ENCODE peak calls at places on chromosomes 11 and 22, in nine cellular contexts. One of them, this sample, is unnamed.

GRCh38 chr11:63907808-63908530 is 9.0 kb downstream of the RCOR2 start:
- DNase-seq in A549: no peak
- DNase-seq in suprapubic skin: no peak
- DNase-seq in transverse colon: no peak
- DNase-seq in stomach: no peak
- DNase-seq in sigmoid colon: no peak
- DNase-seq in K562: no peak
- DNase-seq in tibial nerve: no peak
- DNase-seq in HepG2: no peak
- DNase-seq in this sample: no peak

GRCh38 chr11:65310215-65310614 is 4.5 kb upstream of the CDC42EP2 start:
- DNase-seq in A549: no peak
- DNase-seq in suprapubic skin: no peak
- DNase-seq in transverse colon: peak
- DNase-seq in stomach: no peak
- DNase-seq in sigmoid colon: no peak
- DNase-seq in K562: no peak
- DNase-seq in tibial nerve: no peak
- DNase-seq in HepG2: no peak
- DNase-seq in this sample: no peak

GRCh38 chr22:17366830-17367229 is 2.4 kb upstream of the CECR2 start:
- DNase-seq in A549: peak
- DNase-seq in suprapubic skin: no peak
- DNase-seq in transverse colon: peak
- DNase-seq in stomach: no peak
- DNase-seq in sigmoid colon: peak
- DNase-seq in K562: peak
- DNase-seq in tibial nerve: no peak
- DNase-seq in HepG2: no peak
- DNase-seq in this sample: peak

GRCh38 chr11:29022676-29023075 is 914.5 kb downstream of the METTL15 start:
- DNase-seq in A549: no peak
- DNase-seq in suprapubic skin: no peak
- DNase-seq in transverse colon: no peak
- DNase-seq in stomach: no peak
- DNase-seq in sigmoid colon: no peak
- DNase-seq in K562: no peak
- DNase-seq in tibial nerve: no peak
- DNase-seq in HepG2: no peak
- DNase-seq in this sample: no peak

GRCh38 chr22:39477542-39477941 is 20.7 kb downstream of the MGAT3 start:
- DNase-seq in A549: no peak
- DNase-seq in suprapubic skin: no peak
- DNase-seq in transverse colon: no peak
- DNase-seq in stomach: no peak
- DNase-seq in sigmoid colon: no peak
- DNase-seq in K562: no peak
- DNase-seq in tibial nerve: no peak
- DNase-seq in HepG2: no peak
- DNase-seq in this sample: no peak

GRCh38 chr11:64436025-64436424 is 77.1 kb downstream of the RPS6KA4 start:
- DNase-seq in A549: no peak
- DNase-seq in suprapubic skin: no peak
- DNase-seq in transverse colon: no peak
- DNase-seq in stomach: no peak
- DNase-seq in sigmoid colon: peak
- DNase-seq in K562: no peak
- DNase-seq in tibial nerve: no peak
- DNase-seq in HepG2: no peak
- DNase-seq in this sample: no peak

GRCh38 chr11:72483412-72484186 is 49.3 kb upstream of the CLPB start:
- DNase-seq in A549: peak
- DNase-seq in suprapubic skin: no peak
- DNase-seq in transverse colon: no peak
- DNase-seq in stomach: no peak
- DNase-seq in sigmoid colon: no peak
- DNase-seq in K562: no peak
- DNase-seq in tibial nerve: peak
- DNase-seq in HepG2: peak
- DNase-seq in this sample: no peak

GRCh38 chr11:8581300-8581699 is 12.7 kb downstream of the STK33 start:
- DNase-seq in A549: no peak
- DNase-seq in suprapubic skin: no peak
- DNase-seq in transverse colon: no peak
- DNase-seq in stomach: no peak
- DNase-seq in sigmoid colon: no peak
- DNase-seq in K562: no peak
- DNase-seq in tibial nerve: no peak
- DNase-seq in HepG2: no peak
- DNase-seq in this sample: no peak

GRCh38 chr22:30868663-30869385 is 99.8 kb downstream of the MORC2 start:
- DNase-seq in A549: no peak
- DNase-seq in suprapubic skin: peak
- DNase-seq in transverse colon: peak
- DNase-seq in stomach: no peak
- DNase-seq in sigmoid colon: peak
- DNase-seq in K562: peak
- DNase-seq in tibial nerve: no peak
- DNase-seq in HepG2: no peak
- DNase-seq in this sample: peak

GRCh38 chr11:129141748-129142475 is 50.2 kb downstream of the ARHGAP32 start:
- DNase-seq in A549: no peak
- DNase-seq in suprapubic skin: no peak
- DNase-seq in transverse colon: no peak
- DNase-seq in stomach: no peak
- DNase-seq in sigmoid colon: no peak
- DNase-seq in K562: no peak
- DNase-seq in tibial nerve: no peak
- DNase-seq in HepG2: no peak
- DNase-seq in this sample: no peak

GRCh38 chr22:18970180-18970947 is 34.3 kb upstream of the PRODH start:
- DNase-seq in A549: peak
- DNase-seq in suprapubic skin: no peak
- DNase-seq in transverse colon: no peak
- DNase-seq in stomach: no peak
- DNase-seq in sigmoid colon: no peak
- DNase-seq in K562: peak
- DNase-seq in tibial nerve: no peak
- DNase-seq in HepG2: no peak
- DNase-seq in this sample: no peak

GRCh38 chr11:84501750-84502149 is 1125.4 kb downstream of the DLG2 start:
- DNase-seq in A549: no peak
- DNase-seq in suprapubic skin: no peak
- DNase-seq in transverse colon: no peak
- DNase-seq in stomach: no peak
- DNase-seq in sigmoid colon: no peak
- DNase-seq in K562: no peak
- DNase-seq in tibial nerve: no peak
- DNase-seq in HepG2: no peak
- DNase-seq in this sample: no peak

GRCh38 chr11:69483696-69484426 is 2.4 kb downstream of the LINC01488 start:
- DNase-seq in A549: no peak
- DNase-seq in suprapubic skin: no peak
- DNase-seq in transverse colon: no peak
- DNase-seq in stomach: no peak
- DNase-seq in sigmoid colon: no peak
- DNase-seq in K562: no peak
- DNase-seq in tibial nerve: no peak
- DNase-seq in HepG2: no peak
- DNase-seq in this sample: no peak

GRCh38 chr11:103215812-103216211 is 106.6 kb downstream of the DYNC2H1 start:
- DNase-seq in A549: no peak
- DNase-seq in suprapubic skin: no peak
- DNase-seq in transverse colon: no peak
- DNase-seq in stomach: no peak
- DNase-seq in sigmoid colon: no peak
- DNase-seq in K562: no peak
- DNase-seq in tibial nerve: no peak
- DNase-seq in HepG2: no peak
- DNase-seq in this sample: no peak

GRCh38 chr11:2990617-2991476 is 1.3 kb downstream of the NAP1L4 start:
- DNase-seq in A549: peak
- DNase-seq in suprapubic skin: no peak
- DNase-seq in transverse colon: peak
- DNase-seq in stomach: no peak
- DNase-seq in sigmoid colon: no peak
- DNase-seq in K562: no peak
- DNase-seq in tibial nerve: no peak
- DNase-seq in HepG2: peak
- DNase-seq in this sample: no peak

GRCh38 chr22:41403532-41404318 is 22.0 kb downstream of the TEF start:
- DNase-seq in A549: peak
- DNase-seq in suprapubic skin: peak
- DNase-seq in transverse colon: peak
- DNase-seq in stomach: peak
- DNase-seq in sigmoid colon: peak
- DNase-seq in K562: peak
- DNase-seq in tibial nerve: peak
- DNase-seq in HepG2: peak
- DNase-seq in this sample: peak

GRCh38 chr22:17785185-17786184 is 11.2 kb upstream of the BID start:
- DNase-seq in A549: peak
- DNase-seq in suprapubic skin: no peak
- DNase-seq in transverse colon: peak
- DNase-seq in stomach: peak
- DNase-seq in sigmoid colon: peak
- DNase-seq in K562: peak
- DNase-seq in tibial nerve: no peak
- DNase-seq in HepG2: peak
- DNase-seq in this sample: no peak

GRCh38 chr11:63817758-63818498 is 4.7 kb downstream of the SPINDOC start:
- DNase-seq in A549: no peak
- DNase-seq in suprapubic skin: no peak
- DNase-seq in transverse colon: no peak
- DNase-seq in stomach: no peak
- DNase-seq in sigmoid colon: no peak
- DNase-seq in K562: no peak
- DNase-seq in tibial nerve: no peak
- DNase-seq in HepG2: no peak
- DNase-seq in this sample: no peak

GRCh38 chr11:94728541-94728940 is 39.6 kb upstream of the AMOTL1 start:
- DNase-seq in A549: no peak
- DNase-seq in suprapubic skin: no peak
- DNase-seq in transverse colon: no peak
- DNase-seq in stomach: no peak
- DNase-seq in sigmoid colon: no peak
- DNase-seq in K562: no peak
- DNase-seq in tibial nerve: no peak
- DNase-seq in HepG2: no peak
- DNase-seq in this sample: no peak
- TF ChIP-seq EP300 in A549: no peak
- TF ChIP-seq EP300 in suprapubic skin: no peak
- TF ChIP-seq EP300 in transverse colon: no peak
- TF ChIP-seq EP300 in stomach: no peak
- TF ChIP-seq EP300 in sigmoid colon: no peak
- TF ChIP-seq EP300 in K562: no peak
- TF ChIP-seq EP300 in tibial nerve: no peak
- TF ChIP-seq EP300 in HepG2: no peak
- TF ChIP-seq EP300 in this sample: no peak

DNA sequence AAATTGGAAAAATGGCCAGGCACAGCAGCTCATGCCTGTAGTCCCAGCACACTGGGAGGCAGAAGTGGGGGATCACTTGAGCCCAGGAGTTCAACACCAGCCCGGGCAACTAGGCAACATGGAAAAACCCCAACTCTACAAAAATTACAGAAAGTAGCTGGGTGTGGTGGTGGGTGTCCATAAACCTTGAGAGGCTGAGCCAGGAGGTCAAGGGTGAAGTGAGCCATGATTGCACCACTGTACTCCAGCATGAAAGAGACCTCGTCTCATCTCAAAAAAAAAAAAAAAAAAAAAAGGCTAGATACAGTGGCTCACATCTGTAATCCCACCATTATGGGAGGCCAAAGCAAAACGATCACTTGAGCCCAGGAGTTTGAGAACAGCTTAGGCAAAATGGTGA is 22.2 kb downstream of the DDX6 start:
- DNase-seq in A549: no peak
- DNase-seq in suprapubic skin: no peak
- DNase-seq in transverse colon: no peak
- DNase-seq in stomach: no peak
- DNase-seq in sigmoid colon: no peak
- DNase-seq in K562: no peak
- DNase-seq in tibial nerve: no peak
- DNase-seq in HepG2: peak
- DNase-seq in this sample: no peak
- H3K4me3 ChIP-seq in A549: no peak
- H3K4me3 ChIP-seq in suprapubic skin: no peak
- H3K4me3 ChIP-seq in transverse colon: no peak
- H3K4me3 ChIP-seq in stomach: no peak
- H3K4me3 ChIP-seq in sigmoid colon: no peak
- H3K4me3 ChIP-seq in K562: no peak
- H3K4me3 ChIP-seq in tibial nerve: no peak
- H3K4me3 ChIP-seq in HepG2: no peak
- H3K4me3 ChIP-seq in this sample: no peak

GRCh38 chr22:33599596-33599995 is 320.7 kb downstream of the LARGE1 start:
- DNase-seq in A549: no peak
- DNase-seq in suprapubic skin: no peak
- DNase-seq in transverse colon: no peak
- DNase-seq in stomach: no peak
- DNase-seq in sigmoid colon: no peak
- DNase-seq in K562: no peak
- DNase-seq in tibial nerve: no peak
- DNase-seq in HepG2: no peak
- DNase-seq in this sample: no peak

GRCh38 chr22:33600113-33600512 is 320.2 kb downstream of the LARGE1 start:
- DNase-seq in A549: no peak
- DNase-seq in suprapubic skin: no peak
- DNase-seq in transverse colon: no peak
- DNase-seq in stomach: no peak
- DNase-seq in sigmoid colon: no peak
- DNase-seq in K562: no peak
- DNase-seq in tibial nerve: no peak
- DNase-seq in HepG2: no peak
- DNase-seq in this sample: no peak

GRCh38 chr22:33600595-33600994 is 319.7 kb downstream of the LARGE1 start:
- DNase-seq in A549: no peak
- DNase-seq in suprapubic skin: no peak
- DNase-seq in transverse colon: no peak
- DNase-seq in stomach: no peak
- DNase-seq in sigmoid colon: no peak
- DNase-seq in K562: no peak
- DNase-seq in tibial nerve: no peak
- DNase-seq in HepG2: no peak
- DNase-seq in this sample: no peak

GRCh38 chr22:33598821-33599220 is 321.5 kb downstream of the LARGE1 start:
- DNase-seq in A549: no peak
- DNase-seq in suprapubic skin: no peak
- DNase-seq in transverse colon: no peak
- DNase-seq in stomach: no peak
- DNase-seq in sigmoid colon: no peak
- DNase-seq in K562: no peak
- DNase-seq in tibial nerve: no peak
- DNase-seq in HepG2: no peak
- DNase-seq in this sample: no peak

GRCh38 chr22:33597274-33597985 is 322.8 kb downstream of the LARGE1 start:
- DNase-seq in A549: no peak
- DNase-seq in suprapubic skin: no peak
- DNase-seq in transverse colon: no peak
- DNase-seq in stomach: no peak
- DNase-seq in sigmoid colon: no peak
- DNase-seq in K562: no peak
- DNase-seq in tibial nerve: no peak
- DNase-seq in HepG2: no peak
- DNase-seq in this sample: no peak
- TF ChIP-seq EP300 in A549: no peak
- TF ChIP-seq EP300 in suprapubic skin: no peak
- TF ChIP-seq EP300 in transverse colon: no peak
- TF ChIP-seq EP300 in stomach: no peak
- TF ChIP-seq EP300 in sigmoid colon: no peak
- TF ChIP-seq EP300 in K562: no peak
- TF ChIP-seq EP300 in tibial nerve: no peak
- TF ChIP-seq EP300 in HepG2: no peak
- TF ChIP-seq EP300 in this sample: no peak

GRCh38 chr11:59891781-59892181 is 13.2 kb downstream of the OOSP3 start:
- DNase-seq in A549: no peak
- DNase-seq in suprapubic skin: no peak
- DNase-seq in transverse colon: no peak
- DNase-seq in stomach: no peak
- DNase-seq in sigmoid colon: no peak
- DNase-seq in K562: peak
- DNase-seq in tibial nerve: no peak
- DNase-seq in HepG2: no peak
- DNase-seq in this sample: no peak
- H3K4me3 ChIP-seq in A549: no peak
- H3K4me3 ChIP-seq in suprapubic skin: no peak
- H3K4me3 ChIP-seq in transverse colon: no peak
- H3K4me3 ChIP-seq in stomach: no peak
- H3K4me3 ChIP-seq in sigmoid colon: no peak
- H3K4me3 ChIP-seq in K562: no peak
- H3K4me3 ChIP-seq in tibial nerve: no peak
- H3K4me3 ChIP-seq in HepG2: no peak
- H3K4me3 ChIP-seq in this sample: no peak